ENCODE peak calls at places on chromosomes 12 and 14, in four cellular contexts. G is endodermal cell, T is OCI-LY7, K is body of pancreas. I is an unnamed sample.

GRCh38 chr12:41264281-41264680 is 76.2 kb downstream of the PDZRN4 start:
- DNase-seq in K (no peak), G (no peak), T (peak; percentile 16), I (no peak)

GRCh38 chr14:68619805-68620574 is 172.9 kb downstream of the ZFP36L1 start:
- DNase-seq in G (peak; percentile 22), T (no peak), K (no peak), I (no peak)

GRCh38 chr14:75702606-75703261 is 41.7 kb downstream of the TTLL5 start:
- DNase-seq in K (peak; percentile 29), T (no peak), G (peak; percentile 70), I (no peak)

GRCh38 chr12:121442028-121442948 is 42.4 kb downstream of the RNF34 start:
- DNase-seq in G (no peak), T (no peak), K (no peak), I (no peak)

GRCh38 chr12:122946690-122947271 is 19.5 kb downstream of the ABCB9 start:
- DNase-seq in G (no peak), T (peak; percentile 29), K (peak; percentile 63), I (peak; percentile 31)

GRCh38 chr12:104792570-104792969 is 165.5 kb downstream of the SLC41A2 start:
- DNase-seq in K (no peak), T (no peak), G (no peak), I (no peak)

GRCh38 chr14:53515264-53515663 is 362.1 kb upstream of the DDHD1 start:
- DNase-seq in K (no peak), T (no peak), G (no peak), I (no peak)

GRCh38 chr12:124379938-124380754 is 85.3 kb downstream of the RFLNA start:
- DNase-seq in T (no peak), G (no peak), K (no peak), I (no peak)

GRCh38 chr14:104604461-104605449 is at the start of gene TMEM179:
- DNase-seq in G (peak; percentile 91), K (peak; percentile 51), T (no peak), I (no peak)

GRCh38 chr12:100826323-100826722 is 31.7 kb downstream of the ANO4 start:
- DNase-seq in T (peak; percentile 32), G (peak; percentile 93), K (peak; percentile 59), I (no peak)

GRCh38 chr14:105216490-105217247 is 31.7 kb upstream of the BTBD6 start:
- DNase-seq in G (no peak), T (no peak), K (no peak), I (no peak)

GRCh38 chr14:65776193-65776592 is 363.7 kb downstream of the FUT8 start:
- DNase-seq in G (no peak), K (no peak), T (no peak), I (no peak)

GRCh38 chr14:64266206-64266605 is 28.0 kb downstream of the ESR2 start:
- DNase-seq in G (no peak), K (no peak), T (peak; percentile 45), I (no peak)

GRCh38 chr14:68297871-68298468 is 478.4 kb downstream of the RAD51B start:
- DNase-seq in G (peak; percentile 64), K (peak; percentile 15), T (no peak), I (no peak)

GRCh38 chr14:74579447-74580274 is 32.4 kb downstream of the LTBP2 start:
- DNase-seq in G (no peak), K (no peak), T (no peak), I (no peak)

GRCh38 chr14:106585692-106586091 is 1059.3 kb downstream of the TMEM121 start:
- DNase-seq in K (no peak), T (no peak), G (no peak), I (no peak)

DNA sequence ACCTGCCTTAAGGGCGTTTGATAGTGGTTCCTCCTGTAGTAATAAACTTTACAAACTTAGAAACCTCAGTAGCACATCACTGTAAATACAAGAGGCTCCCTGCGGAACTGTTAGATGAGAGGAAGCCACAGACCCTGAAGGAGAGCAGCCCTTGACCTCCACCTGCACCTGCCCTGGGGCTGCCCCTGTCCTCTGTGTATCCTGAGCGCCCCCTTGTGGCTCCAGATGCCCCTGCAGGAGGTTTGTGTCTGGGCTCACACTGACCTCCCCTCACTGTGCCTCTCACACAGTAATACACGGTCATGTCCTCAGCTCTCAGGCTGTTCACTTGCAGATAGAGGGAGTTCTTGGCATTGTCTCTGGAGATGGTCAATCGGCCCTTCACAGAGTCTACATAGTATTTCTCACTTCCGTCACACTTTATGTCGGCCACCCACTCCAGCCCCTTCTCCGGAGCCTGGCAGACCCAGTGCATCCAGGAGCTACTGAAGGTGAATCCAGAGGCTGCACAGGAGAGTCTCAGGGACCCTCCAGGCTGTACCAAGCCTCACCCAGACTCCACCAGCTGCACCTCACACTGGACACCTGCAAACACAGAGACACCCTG is 1059.8 kb downstream of the TMEM121 start:
- DNase-seq in T (peak; percentile 69), K (peak; percentile 46), G (peak; percentile 49), I (peak; percentile 60)
- TF ChIP-seq CTCF in T (peak; percentile 79), K (peak; percentile 22), G (peak; percentile 30), I (peak; percentile 74)

GRCh38 chr14:100191584-100192249 is 32.3 kb upstream of the DEGS2 start:
- DNase-seq in G (no peak), T (no peak), K (no peak), I (no peak)

GRCh38 chr14:100190126-100190525 is 30.7 kb upstream of the DEGS2 start:
- DNase-seq in T (no peak), K (no peak), G (no peak), I (no peak)

GRCh38 chr14:100193417-100194357 is 34.2 kb upstream of the DEGS2 start:
- DNase-seq in K (peak; percentile 31), T (peak; percentile 24), G (no peak), I (no peak)

GRCh38 chr14:100192672-100193416 is 33.4 kb upstream of the DEGS2 start:
- DNase-seq in T (peak; percentile 100), K (peak; percentile 100), G (peak; percentile 100), I (peak; percentile 99)

GRCh38 chr14:100192250-100192671 is 32.8 kb upstream of the DEGS2 start:
- DNase-seq in T (no peak), G (peak; percentile 55), K (peak; percentile 26), I (no peak)
- H3K4me3 ChIP-seq in T (peak overlapping the region; percentile 65), G (no peak overlapping the region), K (no peak overlapping the region), I (peak overlapping the region; percentile 41)

GRCh38 chr14:100147691-100148464 is 11.6 kb downstream of the DEGS2 start:
- DNase-seq in K (no peak), T (peak; percentile 30), G (no peak), I (no peak)

GRCh38 chr14:100144996-100145646 is 14.3 kb downstream of the DEGS2 start:
- DNase-seq in G (no peak), T (no peak), K (no peak), I (no peak)

GRCh38 chr14:100145682-100146464 is 13.6 kb downstream of the DEGS2 start:
- DNase-seq in K (no peak), G (no peak), T (no peak), I (no peak)

GRCh38 chr14:100147181-100147631 is 12.2 kb downstream of the DEGS2 start:
- DNase-seq in G (no peak), K (no peak), T (peak; percentile 83), I (no peak)

DNA sequence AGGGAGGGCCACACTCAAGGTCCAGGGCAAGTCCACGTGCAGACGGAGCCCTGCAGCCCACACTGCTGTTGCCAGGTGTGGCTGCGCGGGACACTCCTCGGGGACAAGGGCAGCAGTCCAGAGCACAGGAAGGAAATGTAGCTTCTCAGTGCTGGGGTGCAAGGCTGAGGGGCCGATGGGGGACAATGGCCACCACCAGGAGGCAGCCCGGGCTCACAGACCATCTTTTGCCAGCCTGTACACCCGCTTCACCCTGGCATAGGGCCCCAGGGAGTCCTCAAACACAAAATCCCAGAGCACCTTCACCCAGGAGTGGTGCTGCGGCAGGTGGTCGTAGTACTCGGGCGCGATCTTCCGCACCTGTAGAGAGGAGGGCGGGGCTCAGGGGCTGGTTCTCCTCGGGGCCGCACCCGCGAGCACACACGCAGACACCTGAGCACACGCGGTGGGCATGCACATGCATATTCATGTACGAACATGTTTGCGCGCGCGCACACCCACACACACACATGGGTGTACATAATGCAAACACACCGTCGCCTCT is 12.8 kb downstream of the DEGS2 start:
- DNase-seq in G (no peak), T (no peak), K (no peak), I (no peak)
- H3K4me1 ChIP-seq in G (no peaks in the 10 kb centered on the region), T (peaks cover 22% of the 10 kb centered on the region), K (peaks cover 36% of the 10 kb centered on the region), I (peaks cover 21% of the 10 kb centered on the region)

DNA sequence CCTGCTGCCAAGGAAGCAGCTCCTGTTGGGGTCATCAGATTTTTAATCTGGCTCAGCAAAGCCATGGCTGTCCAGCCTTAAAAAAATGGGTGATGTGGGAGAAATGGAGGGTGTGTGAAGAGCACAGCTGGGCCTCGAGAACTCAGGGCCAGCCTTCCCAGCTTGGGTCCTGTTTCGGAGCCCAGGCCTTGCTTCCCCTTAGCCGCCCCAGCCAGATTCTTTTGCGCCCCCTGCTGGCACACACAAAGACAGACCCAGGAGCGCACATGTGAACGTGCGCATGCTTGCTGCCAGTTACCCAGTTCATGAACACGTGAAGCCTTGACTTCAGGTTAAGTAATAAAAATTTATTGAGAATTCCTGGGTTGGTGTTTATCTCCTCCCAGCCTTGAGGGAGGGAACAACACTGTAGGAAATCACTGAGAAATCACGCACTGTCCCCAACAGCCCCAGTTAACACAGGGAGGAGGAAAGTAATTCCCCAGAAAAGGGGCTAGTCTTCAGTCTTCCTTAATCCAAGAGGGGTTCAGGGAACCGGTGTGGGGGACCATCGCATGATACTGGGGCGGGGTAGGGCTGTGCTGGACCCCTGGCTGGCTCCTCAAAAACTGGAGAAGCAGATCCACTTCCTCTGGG is 5.3 kb downstream of the PHB2 start:
- DNase-seq in T (peak; percentile 86), K (peak; percentile 92), G (peak; percentile 98), I (peak; percentile 91)
- TF ChIP-seq CTCF in T (peak; percentile 98), K (peak; percentile 91), G (peak; percentile 100), I (peak; percentile 94)

I was measured in BE2C.